ENCODE peak calls at places on chromosomes 12 and 14, in seven cellular contexts. H, T, O, C, D, A and E are unnamed samples.

GRCh38 chr12:63994704-63995103 is 150.2 kb downstream of the SRGAP1 start:
- DNase-seq in H (no peak), T (no peak), O (no peak), C (no peak), D (no peak), A (no peak), E (no peak)

GRCh38 chr12:117013726-117014125 is 85.5 kb downstream of the TESC start:
- DNase-seq in H (peak), T (no peak), O (peak), C (no peak), D (no peak), A (no peak), E (no peak)

GRCh38 chr14:97977711-97978261 is 1180.6 kb downstream of the VRK1 start:
- DNase-seq in H (no peak), T (no peak), O (no peak), C (no peak), D (peak), A (peak), E (peak)

GRCh38 chr12:57454566-57455373 is at the start of gene INHBE:
- DNase-seq in H (peak), T (no peak), O (no peak), C (peak), D (peak), A (peak), E (no peak)

GRCh38 chr14:65092340-65092739 is 10.0 kb downstream of the MAX start:
- DNase-seq in H (no peak), T (no peak), O (no peak), C (no peak), D (no peak), A (no peak), E (no peak)

GRCh38 chr12:104652910-104653309 is 196.2 kb downstream of the CHST11 start:
- DNase-seq in H (no peak), T (no peak), O (no peak), C (no peak), D (no peak), A (no peak), E (no peak)

GRCh38 chr14:95045836-95046430 is 111.4 kb downstream of the DICER1 start:
- DNase-seq in H (no peak), T (peak), O (no peak), C (no peak), D (no peak), A (no peak), E (no peak)

GRCh38 chr12:9741726-9742125 is 8.8 kb upstream of the CLECL1 start:
- DNase-seq in H (no peak), T (peak), O (no peak), C (no peak), D (no peak), A (no peak), E (no peak)

GRCh38 chr14:83905157-83905556 is 1624.8 kb upstream of the FLRT2 start:
- DNase-seq in H (no peak), T (no peak), O (no peak), C (no peak), D (no peak), A (no peak), E (no peak)

GRCh38 chr12:102427542-102427923 is 52.8 kb downstream of the IGF1 start:
- DNase-seq in H (no peak), T (no peak), O (no peak), C (no peak), D (peak), A (no peak), E (peak)

GRCh38 chr14:105290598-105291356 is 10.0 kb downstream of the BRF1 start:
- DNase-seq in H (no peak), T (peak), O (no peak), C (no peak), D (no peak), A (no peak), E (no peak)

GRCh38 chr12:132445884-132446471 is 44.0 kb upstream of the FBRSL1 start:
- DNase-seq in H (no peak), T (peak), O (no peak), C (peak), D (peak), A (peak), E (peak)

GRCh38 chr14:75335588-75335987 is 57.0 kb downstream of the FOS start:
- DNase-seq in H (no peak), T (no peak), O (no peak), C (no peak), D (no peak), A (no peak), E (no peak)

GRCh38 chr12:47860873-47861272 is 41.2 kb upstream of the HDAC7 start:
- DNase-seq in H (no peak), T (no peak), O (no peak), C (no peak), D (no peak), A (no peak), E (no peak)

GRCh38 chr14:63454863-63455622 is 88.1 kb downstream of the PPP2R5E start:
- DNase-seq in H (peak), T (no peak), O (no peak), C (no peak), D (no peak), A (no peak), E (no peak)

GRCh38 chr12:110590806-110591326 is 7.7 kb upstream of the PPTC7 start:
- DNase-seq in H (no peak), T (no peak), O (no peak), C (no peak), D (no peak), A (no peak), E (no peak)

GRCh38 chr14:36129181-36129580 is 47.3 kb downstream of the PTCSC3 start:
- DNase-seq in H (no peak), T (no peak), O (no peak), C (peak), D (no peak), A (no peak), E (no peak)

GRCh38 chr14:93737574-93737973 is 50.7 kb downstream of the PRIMA1 start:
- DNase-seq in H (no peak), T (no peak), O (no peak), C (no peak), D (peak), A (no peak), E (no peak)

GRCh38 chr12:46268349-46268616 is 560 bp downstream of the SLC38A1 start:
- DNase-seq in H (peak), T (no peak), O (no peak), C (no peak), D (no peak), A (no peak), E (no peak)

GRCh38 chr14:89615421-89615820 is 198.4 kb upstream of the FOXN3 start:
- DNase-seq in H (no peak), T (no peak), O (no peak), C (peak), D (no peak), A (no peak), E (no peak)

GRCh38 chr14:81435578-81436295 is 35.6 kb upstream of the STON2 start:
- DNase-seq in H (peak), T (no peak), O (no peak), C (peak), D (peak), A (peak), E (peak)